ENCODE peak calls at places on chromosomes 11 and 22, in four cellular contexts. F is CD4-positive, alpha-beta T cell; J is left ventricle myocardium inferior; Y is tibial artery. V is an unnamed sample.

GRCh38 chr11:133669371-133670046 is 137.2 kb upstream of the OPCML start:
- DNase-seq in F (no peak), Y (no peak), J (no peak), V (no peak)

GRCh38 chr11:83521647-83522596 is 235.8 kb upstream of the CCDC90B start:
- DNase-seq in F (no peak), Y (no peak), J (no peak), V (no peak)

GRCh38 chr11:117821431-117821830 is 3.1 kb downstream of the FXYD2 start:
- DNase-seq in Y (no peak), J (no peak), F (no peak), V (no peak)

GRCh38 chr11:43278302-43278956 is 33.4 kb upstream of the API5 start:
- DNase-seq in J (no peak), Y (no peak), F (no peak), V (no peak)

GRCh38 chr11:60830478-60831142 is 11.3 kb upstream of the CCDC86 start:
- DNase-seq in J (no peak), F (no peak), Y (no peak), V (no peak)

GRCh38 chr11:120598517-120599209 is 87.1 kb downstream of the GRIK4 start:
- DNase-seq in J (no peak), Y (no peak), F (no peak), V (no peak)

GRCh38 chr11:47185305-47186075 is 744 bp downstream of the PACSIN3 start:
- DNase-seq in Y (no peak), F (no peak), J (peak), V (no peak)

GRCh38 chr11:74397531-74398243 is 546 bp downstream of the PGM2L1 start:
- DNase-seq in F (peak), Y (peak), J (no peak), V (no peak)

GRCh38 chr11:132234878-132235277 is 864.5 kb downstream of the NTM start:
- DNase-seq in J (no peak), Y (no peak), F (no peak), V (no peak)

GRCh38 chr11:28981331-28981865 is 873.2 kb downstream of the METTL15 start:
- DNase-seq in J (no peak), Y (no peak), F (no peak), V (no peak)

GRCh38 chr22:27195104-27195503 is 537.7 kb downstream of the MIAT start:
- DNase-seq in F (no peak), J (peak), Y (peak), V (no peak)
- TF ChIP-seq CTCF in F (no peak), J (peak), Y (no peak), V (no peak)

GRCh38 chr22:46738961-46739870 is 1.2 kb upstream of the CERK start:
- DNase-seq in J (no peak), Y (peak), F (peak), V (no peak)
- TF ChIP-seq CTCF in J (no peak), Y (no peak), F (peak), V (no peak)

DNA sequence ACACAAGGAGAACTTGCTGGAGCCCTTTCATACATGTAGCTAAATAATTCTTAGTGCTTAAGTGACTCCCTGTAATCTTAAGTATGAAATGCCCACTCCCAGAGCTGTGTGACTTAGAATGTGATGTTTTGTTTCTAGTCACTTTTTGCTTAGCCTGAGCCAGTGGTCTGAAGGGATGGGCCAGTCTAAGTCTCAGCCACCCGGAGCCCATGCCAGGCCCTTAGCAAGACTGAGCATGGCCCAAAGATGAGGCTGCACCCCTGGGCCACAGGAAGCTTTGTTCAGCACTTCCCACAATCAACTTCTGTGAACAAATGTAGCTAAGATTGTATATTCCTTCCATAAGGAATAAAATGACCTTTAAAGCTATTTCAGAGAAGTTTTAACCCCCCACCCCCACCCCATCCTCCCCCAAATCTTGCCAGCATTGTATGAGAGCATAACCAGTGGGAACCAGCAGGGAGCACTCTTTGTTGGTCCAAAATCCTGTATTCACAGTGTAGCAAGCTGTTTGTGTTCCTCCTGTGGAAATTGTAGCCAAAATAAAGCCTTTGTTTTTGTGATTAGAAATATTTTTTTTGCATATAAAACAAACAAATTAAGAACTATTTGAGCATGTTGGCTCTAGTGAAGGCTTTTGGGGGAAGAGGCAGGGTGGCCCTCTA is 73.8 kb upstream of the GAL start:
- DNase-seq in F (no peak), J (no peak), Y (no peak), V (no peak)
- TF ChIP-seq CTCF in F (no peak), J (peak), Y (no peak), V (peak)

GRCh38 chr11:68168694-68169093 is 44.4 kb downstream of the KMT5B start:
- DNase-seq in J (no peak), Y (no peak), F (no peak), V (no peak)
- TF ChIP-seq CTCF in J (no peak), Y (no peak), F (no peak), V (no peak)

DNA sequence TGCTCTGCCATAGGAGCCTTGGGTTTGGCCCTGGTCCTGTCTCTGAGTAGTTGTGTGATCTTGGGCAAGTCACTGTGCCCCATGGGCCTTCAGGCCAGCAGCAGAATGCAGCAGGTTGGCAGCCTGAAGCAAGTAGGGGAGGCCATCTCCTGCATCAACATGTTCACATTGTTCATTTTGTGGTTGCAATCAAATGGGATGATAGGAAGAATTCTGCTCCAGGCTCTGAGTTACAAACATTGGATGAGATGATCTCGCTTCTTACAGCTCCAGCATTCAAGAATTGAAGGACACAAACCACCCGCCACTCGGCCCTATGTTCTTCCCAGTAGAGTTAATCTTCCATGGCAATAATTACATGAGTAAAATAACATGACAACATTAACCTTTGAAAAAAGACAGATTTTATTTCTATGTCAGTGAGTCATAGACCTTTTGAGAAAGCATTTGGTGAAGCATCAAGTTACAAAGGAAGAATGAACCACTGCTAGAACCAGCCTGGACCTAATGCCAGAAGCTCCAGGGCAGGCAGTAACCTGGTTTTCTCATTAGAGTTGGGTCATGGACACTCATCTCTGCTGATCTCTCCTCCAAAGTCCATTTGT is 308.3 kb upstream of the NCAM1 start:
- DNase-seq in J (no peak), F (no peak), Y (no peak), V (no peak)
- TF ChIP-seq CTCF in J (no peak), F (no peak), Y (no peak), V (no peak)

V was measured in neural crest cell.